ENCODE peak calls at places on chromosomes 4 and X, in six cellular contexts. I, R, C, F, Z and D are unnamed samples.

GRCh38 chr4:25787891-25788331 is 74.9 kb downstream of the SEL1L3 start:
- DNase-seq in I (no peak), R (no peak), C (no peak), F (no peak), Z (no peak), D (no peak)

GRCh38 chr4:27278615-27279014 is 418.0 kb downstream of the STIM2 start:
- DNase-seq in I (no peak), R (peak), C (no peak), F (no peak), Z (no peak), D (no peak)

GRCh38 chrX:153667931-153668396 is 5.6 kb downstream of the PNCK start:
- DNase-seq in I (peak), R (peak), C (peak), F (peak), Z (peak), D (peak)

GRCh38 chr4:161454860-161455259 is 708.9 kb downstream of the FSTL5 start:
- DNase-seq in I (no peak), R (no peak), C (no peak), F (no peak), Z (no peak), D (no peak)

GRCh38 chrX:39779952-39780783 is 317.6 kb downstream of the BCOR start:
- DNase-seq in I (no peak), R (no peak), C (no peak), F (no peak), Z (no peak), D (no peak)

GRCh38 chrX:11431833-11432232 is 138.6 kb downstream of the AMELX start:
- DNase-seq in I (no peak), R (no peak), C (no peak), F (no peak), Z (no peak), D (no peak)

GRCh38 chr4:168486961-168487820 is 6.9 kb upstream of the DDX60L start:
- DNase-seq in I (no peak), R (no peak), C (no peak), F (no peak), Z (no peak), D (no peak)

GRCh38 chr4:60683357-60683756 is 516.8 kb upstream of the ADGRL3 start:
- DNase-seq in I (no peak), R (no peak), C (no peak), F (no peak), Z (no peak), D (no peak)

GRCh38 chr4:184860018-184860530 is 34.3 kb upstream of the ACSL1 start:
- DNase-seq in I (no peak), R (no peak), C (no peak), F (no peak), Z (no peak), D (no peak)

GRCh38 chr4:38320833-38321232 is 343.2 kb upstream of the KLF3 start:
- DNase-seq in I (no peak), R (no peak), C (no peak), F (no peak), Z (no peak), D (no peak)